ENCODE peak calls at places on chromosomes 16 and 17, in seven cellular contexts. A, Z, C, O, Q, G and Y are unnamed samples.
A peak's percentile ranks its signal among the peaks of the same experiment; 100 is the strongest.

GRCh38 chr17:70558821-70559220 is 389.5 kb downstream of the KCNJ2 start:
- DNase-seq in A (no peak), Z (no peak), C (peak; percentile 18), O (no peak), Q (no peak), G (no peak), Y (no peak)

GRCh38 chr16:84735846-84736586 is 36.2 kb downstream of the USP10 start:
- DNase-seq in A (no peak), Z (no peak), C (peak; percentile 38), O (no peak), Q (no peak), G (no peak), Y (peak; percentile 57)

GRCh38 chr16:15493416-15494181 is 59.2 kb downstream of the BMERB1 start:
- DNase-seq in A (no peak), Z (no peak), C (peak; percentile 92), O (no peak), Q (no peak), G (no peak), Y (no peak)

GRCh38 chr17:35705705-35706104 is 25.7 kb upstream of the RASL10B start:
- DNase-seq in A (no peak), Z (no peak), C (no peak), O (no peak), Q (no peak), G (no peak), Y (no peak)

GRCh38 chr16:77943770-77944169 is 78.6 kb upstream of the CLEC3A start:
- DNase-seq in A (no peak), Z (no peak), C (no peak), O (no peak), Q (no peak), G (no peak), Y (peak; percentile 76)

GRCh38 chr17:11618861-11619566 is 20.7 kb downstream of the DNAH9 start:
- DNase-seq in A (no peak), Z (no peak), C (no peak), O (no peak), Q (no peak), G (no peak), Y (no peak)

GRCh38 chr16:85443116-85443515 is 170.0 kb upstream of the GSE1 start:
- DNase-seq in A (no peak), Z (no peak), C (no peak), O (no peak), Q (no peak), G (no peak), Y (no peak)

GRCh38 chr16:89343501-89344291 is 126.2 kb downstream of the ZNF778 start:
- DNase-seq in A (no peak), Z (no peak), C (peak; percentile 73), O (no peak), Q (no peak), G (no peak), Y (no peak)

GRCh38 chr17:78375401-78376079 is 2.9 kb upstream of the PGS1 start:
- DNase-seq in A (no peak), Z (peak; percentile 89), C (peak; percentile 97), O (no peak), Q (no peak), G (no peak), Y (no peak)

GRCh38 chr17:39016193-39017153 is 49.3 kb upstream of the FBXO47 start:
- DNase-seq in A (no peak), Z (no peak), C (no peak), O (no peak), Q (peak; percentile 4), G (no peak), Y (no peak)

GRCh38 chr17:13750783-13751484 is 149.2 kb upstream of the HS3ST3A1 start:
- DNase-seq in A (no peak), Z (no peak), C (peak; percentile 49), O (no peak), Q (no peak), G (no peak), Y (no peak)

GRCh38 chr16:83623091-83623730 is 184.6 kb upstream of the HSBP1 start:
- DNase-seq in A (no peak), Z (no peak), C (no peak), O (no peak), Q (no peak), G (no peak), Y (no peak)

GRCh38 chr17:34764716-34765115 is 185.3 kb downstream of the TMEM132E start:
- DNase-seq in A (no peak), Z (no peak), C (no peak), O (no peak), Q (no peak), G (no peak), Y (no peak)

GRCh38 chr16:85699628-85700027 is 10.9 kb upstream of the GINS2 start:
- DNase-seq in A (no peak), Z (no peak), C (peak; percentile 57), O (peak; percentile 25), Q (no peak), G (no peak), Y (no peak)

GRCh38 chr16:58299757-58300349 is 5.0 kb upstream of the PRSS54 start:
- DNase-seq in A (no peak), Z (no peak), C (peak; percentile 1), O (no peak), Q (no peak), G (no peak), Y (no peak)

GRCh38 chr17:41782142-41782541 is 4.4 kb downstream of the JUP start:
- DNase-seq in A (no peak), Z (no peak), C (no peak), O (no peak), Q (no peak), G (no peak), Y (no peak)

GRCh38 chr17:31744541-31744951 is 114.5 kb downstream of the COPRS start:
- DNase-seq in A (no peak), Z (no peak), C (peak; percentile 27), O (no peak), Q (no peak), G (no peak), Y (no peak)

GRCh38 chr17:30203471-30203981 is 32.0 kb downstream of the SLC6A4 start:
- DNase-seq in A (no peak), Z (no peak), C (no peak), O (no peak), Q (no peak), G (no peak), Y (no peak)